ENCODE peak calls at places on chromosomes 5 and 9, in five cellular contexts. H is activated naive CD4-positive, alpha-beta T cell; A is activated CD4-positive, alpha-beta T cell treated with anti-CD3 and anti-CD28 coated beads, Interleukin-2, amount 10 ng/mL, durations not matched to agents 7 days and 5 days; D is activated T-cell treated with anti-CD3 and anti-CD28 coated beads for 1 hour; V is substantia nigra. F is an unnamed sample.

GRCh38 chr9:87753313-87753712 is 27.4 kb downstream of the CTSL start:
- DNase-seq in H (no peak), A (no peak), D (no peak), V (no peak), F (no peak)

GRCh38 chr5:151085517-151086031 is 4.7 kb upstream of the TNIP1 start:
- DNase-seq in H (no peak), A (no peak), D (no peak), V (no peak), F (peak; percentile 46)

GRCh38 chr9:109206670-109207069 is 39.6 kb upstream of the FRRS1L start:
- DNase-seq in H (no peak), A (no peak), D (no peak), V (no peak), F (no peak)

GRCh38 chr5:81525690-81526089 is 131.8 kb upstream of the ACOT12 start:
- DNase-seq in H (no peak), A (no peak), D (no peak), V (no peak), F (no peak)

GRCh38 chr9:109990541-109990940 is 210.5 kb downstream of the PALM2AKAP2 start:
- DNase-seq in H (no peak), A (no peak), D (no peak), V (no peak), F (no peak)

GRCh38 chr9:26165426-26165825 is 487.2 kb upstream of the TUSC1 start:
- DNase-seq in H (no peak), A (no peak), D (no peak), V (no peak), F (no peak)

GRCh38 chr5:89991592-89991991 is 418.0 kb downstream of the CETN3 start:
- DNase-seq in H (no peak), A (no peak), D (no peak), V (no peak), F (no peak)

GRCh38 chr9:70455993-70456704 is 41.7 kb upstream of the KLF9 start:
- DNase-seq in H (no peak), A (no peak), D (no peak), V (no peak), F (no peak)

GRCh38 chr5:126676195-126676624 is 75.5 kb downstream of the PHAX start:
- DNase-seq in H (no peak), A (peak; percentile 82), D (peak; percentile 45), V (peak; percentile 14), F (peak; percentile 65)

GRCh38 chr5:123819818-123820217 is 307.8 kb downstream of the CSNK1G3 start:
- DNase-seq in H (no peak), A (no peak), D (no peak), V (no peak), F (no peak)

GRCh38 chr9:33840381-33840780 is 23.4 kb downstream of the UBE2R2 start:
- DNase-seq in H (no peak), A (no peak), D (no peak), V (no peak), F (no peak)

GRCh38 chr5:172569862-172570558 is 71.1 kb upstream of the NEURL1B start:
- DNase-seq in H (no peak), A (no peak), D (no peak), V (no peak), F (no peak)

GRCh38 chr9:106956971-106957370 is 94.0 kb downstream of the ZNF462 start:
- DNase-seq in H (no peak), A (no peak), D (no peak), V (no peak), F (no peak)

GRCh38 chr5:116543501-116543900 is 31.1 kb downstream of the SEMA6A start:
- DNase-seq in H (no peak), A (no peak), D (no peak), V (no peak), F (no peak)

GRCh38 chr9:111798786-111799185 is 4.0 kb upstream of the SHOC1 start:
- DNase-seq in H (no peak), A (no peak), D (no peak), V (no peak), F (no peak)

GRCh38 chr9:93062364-93062763 is 3.9 kb downstream of the SUSD3 start:
- DNase-seq in H (no peak), A (no peak), D (no peak), V (no peak), F (no peak)

GRCh38 chr9:115093550-115093949 is 24.4 kb downstream of the TNC start:
- DNase-seq in H (no peak), A (no peak), D (no peak), V (no peak), F (no peak)

GRCh38 chr5:150918613-150919012 is 13.8 kb upstream of the ZNF300 start:
- DNase-seq in H (no peak), A (no peak), D (no peak), V (no peak), F (no peak)

GRCh38 chr5:38297830-38298608 is 39.7 kb downstream of the EGFLAM start:
- DNase-seq in H (no peak), A (no peak), D (no peak), V (no peak), F (no peak)

GRCh38 chr5:14676320-14676719 is 11.8 kb downstream of the OTULIN start:
- DNase-seq in H (no peak), A (no peak), D (no peak), V (no peak), F (no peak)

GRCh38 chr9:18320046-18320445 is 153.9 kb upstream of the ADAMTSL1 start:
- DNase-seq in H (no peak), A (no peak), D (no peak), V (no peak), F (no peak)

GRCh38 chr5:14831006-14831338 is 40.6 kb downstream of the ANKH start:
- DNase-seq in H (no peak), A (no peak), D (no peak), V (no peak), F (no peak)

GRCh38 chr5:16179936-16180788 is 571 bp upstream of the MARCHF11 start:
- DNase-seq in H (no peak), A (no peak), D (no peak), V (no peak), F (no peak)

GRCh38 chr5:169243651-169244422 is 57.1 kb downstream of the SLIT3 start:
- DNase-seq in H (no peak), A (no peak), D (no peak), V (no peak), F (no peak)

GRCh38 chr9:110343537-110343936 is 5.9 kb upstream of the TXNDC8 start:
- DNase-seq in H (no peak), A (no peak), D (no peak), V (no peak), F (no peak)

GRCh38 chr9:136264046-136264802 is 18.6 kb upstream of the QSOX2 start:
- DNase-seq in H (no peak), A (no peak), D (no peak), V (no peak), F (no peak)

F was measured in CD4-positive, alpha-beta memory T cell.